ENCODE peak calls at places on chromosome 4, in six cellular contexts. L is suprapubic skin, G is mammary epithelial cell, V is A549, S is IMR-90, N is cardiac muscle cell. K is an unnamed sample.
A peak's percentile ranks its signal among the peaks of the same experiment; 100 is the strongest.

GRCh38 chr4:932713-933070 is 432 bp downstream of the TMEM175 start:
- DNase-seq in N (no peak), L (peak; percentile 69), G (no peak), V (no peak), S (peak; percentile 23), K (no peak)

GRCh38 chr4:31020363-31020762 is 300.2 kb downstream of the PCDH7 start:
- DNase-seq in V (no peak), S (no peak), L (no peak), N (no peak), G (no peak), K (no peak)

GRCh38 chr4:56757821-56758400 is 63.6 kb downstream of the SPINK2 start:
- DNase-seq in S (peak; percentile 94), V (peak; percentile 57), G (no peak), N (peak; percentile 65), L (no peak), K (peak; percentile 66)

GRCh38 chr4:2262944-2263250 is 988 bp upstream of the MXD4 start:
- DNase-seq in N (no peak), V (no peak), L (no peak), S (no peak), G (no peak), K (no peak)

GRCh38 chr4:153748378-153748777 is 11.4 kb downstream of the RNF175 start:
- DNase-seq in N (no peak), S (peak; percentile 38), L (no peak), V (no peak), G (peak; percentile 97), K (peak; percentile 76)

GRCh38 chr4:82898322-82899243 is 2.0 kb upstream of the THAP9 start:
- DNase-seq in G (peak; percentile 56), N (no peak), V (peak; percentile 59), L (no peak), S (peak; percentile 91), K (peak; percentile 33)

GRCh38 chr4:121799888-121800501 is 1.1 kb upstream of the EXOSC9 start:
- DNase-seq in G (no peak), V (no peak), L (no peak), S (no peak), N (no peak), K (no peak)

GRCh38 chr4:152265149-152265621 is 270.7 kb downstream of the FBXW7 start:
- DNase-seq in G (peak; percentile 90), N (no peak), L (no peak), S (peak; percentile 92), V (peak; percentile 52), K (peak; percentile 86)

GRCh38 chr4:124635331-124635730 is 77.2 kb downstream of the ANKRD50 start:
- DNase-seq in N (no peak), L (no peak), G (no peak), S (no peak), V (no peak), K (no peak)

GRCh38 chr4:153000068-153000420 is 63.9 kb downstream of the FHDC1 start:
- DNase-seq in L (no peak), V (no peak), G (no peak), N (no peak), S (no peak), K (no peak)

GRCh38 chr4:44121210-44121609 is 327.4 kb downstream of the KCTD8 start:
- DNase-seq in S (no peak), V (no peak), L (no peak), G (peak; percentile 2), N (no peak), K (no peak)

GRCh38 chr4:14178421-14178820 is 550.9 kb upstream of the BOD1L1 start:
- DNase-seq in L (no peak), V (peak; percentile 17), S (peak; percentile 57), N (no peak), G (peak; percentile 37), K (peak; percentile 20)

GRCh38 chr4:15506464-15506863 is 36.8 kb downstream of the CC2D2A start:
- DNase-seq in N (no peak), V (no peak), L (no peak), S (peak; percentile 82), G (no peak), K (peak; percentile 41)

GRCh38 chr4:55183926-55184599 is 58.7 kb upstream of the KDR start:
- DNase-seq in N (no peak), V (peak; percentile 53), L (no peak), G (peak; percentile 97), S (peak; percentile 97), K (peak; percentile 87)

GRCh38 chr4:2341261-2341841 is 77.1 kb downstream of the ZFYVE28 start:
- DNase-seq in V (no peak), G (no peak), L (peak; percentile 76), N (no peak), S (no peak), K (no peak)

GRCh38 chr4:165654556-165654955 is 218.5 kb upstream of the TLL1 start:
- DNase-seq in S (no peak), G (no peak), V (no peak), L (no peak), N (no peak), K (no peak)

GRCh38 chr4:151674804-151675290 is 86.0 kb downstream of the GATB start:
- DNase-seq in V (no peak), L (no peak), G (peak; percentile 69), N (peak; percentile 78), S (no peak), K (peak; percentile 49)

GRCh38 chr4:128286474-128287158 is 997 bp downstream of the PGRMC2 start:
- DNase-seq in S (peak; percentile 61), L (no peak), N (peak; percentile 46), G (peak; percentile 58), V (peak; percentile 53), K (no peak)

GRCh38 chr4:2591189-2591588 is 54.7 kb downstream of the FAM193A start:
- DNase-seq in S (peak; percentile 43), N (peak; percentile 65), V (no peak), G (no peak), L (no peak), K (no peak)

GRCh38 chr4:56910172-56910967 is 2.7 kb downstream of the REST start:
- DNase-seq in N (peak; percentile 18), G (no peak), L (no peak), V (no peak), S (no peak), K (no peak)

GRCh38 chr4:6492861-6493667 is 20.6 kb upstream of the PPP2R2C start:
- DNase-seq in N (no peak), V (no peak), L (peak; percentile 44), G (no peak), S (no peak), K (no peak)

GRCh38 chr4:33171873-33172550 is 2451.8 kb downstream of the PCDH7 start:
- DNase-seq in V (no peak), L (no peak), S (no peak), N (no peak), G (no peak), K (no peak)

GRCh38 chr4:40877081-40877480 is 127.3 kb downstream of the NSUN7 start:
- DNase-seq in N (no peak), V (no peak), S (no peak), L (no peak), G (no peak), K (no peak)
- H3K27ac ChIP-seq in N (no peak overlapping the region), V (no peak overlapping the region), S (no peak overlapping the region), L (no peak overlapping the region), G (no peak overlapping the region), K (no peak overlapping the region)

GRCh38 chr4:169650227-169650936 is 30.0 kb downstream of the CLCN3 start:
- DNase-seq in G (no peak), S (no peak), L (no peak), N (no peak), V (no peak), K (no peak)
- H3K27ac ChIP-seq in G (no peak overlapping the region), S (no peak overlapping the region), L (no peak overlapping the region), N (peak overlapping the region; percentile 91), V (no peak overlapping the region), K (no peak overlapping the region)

DNA sequence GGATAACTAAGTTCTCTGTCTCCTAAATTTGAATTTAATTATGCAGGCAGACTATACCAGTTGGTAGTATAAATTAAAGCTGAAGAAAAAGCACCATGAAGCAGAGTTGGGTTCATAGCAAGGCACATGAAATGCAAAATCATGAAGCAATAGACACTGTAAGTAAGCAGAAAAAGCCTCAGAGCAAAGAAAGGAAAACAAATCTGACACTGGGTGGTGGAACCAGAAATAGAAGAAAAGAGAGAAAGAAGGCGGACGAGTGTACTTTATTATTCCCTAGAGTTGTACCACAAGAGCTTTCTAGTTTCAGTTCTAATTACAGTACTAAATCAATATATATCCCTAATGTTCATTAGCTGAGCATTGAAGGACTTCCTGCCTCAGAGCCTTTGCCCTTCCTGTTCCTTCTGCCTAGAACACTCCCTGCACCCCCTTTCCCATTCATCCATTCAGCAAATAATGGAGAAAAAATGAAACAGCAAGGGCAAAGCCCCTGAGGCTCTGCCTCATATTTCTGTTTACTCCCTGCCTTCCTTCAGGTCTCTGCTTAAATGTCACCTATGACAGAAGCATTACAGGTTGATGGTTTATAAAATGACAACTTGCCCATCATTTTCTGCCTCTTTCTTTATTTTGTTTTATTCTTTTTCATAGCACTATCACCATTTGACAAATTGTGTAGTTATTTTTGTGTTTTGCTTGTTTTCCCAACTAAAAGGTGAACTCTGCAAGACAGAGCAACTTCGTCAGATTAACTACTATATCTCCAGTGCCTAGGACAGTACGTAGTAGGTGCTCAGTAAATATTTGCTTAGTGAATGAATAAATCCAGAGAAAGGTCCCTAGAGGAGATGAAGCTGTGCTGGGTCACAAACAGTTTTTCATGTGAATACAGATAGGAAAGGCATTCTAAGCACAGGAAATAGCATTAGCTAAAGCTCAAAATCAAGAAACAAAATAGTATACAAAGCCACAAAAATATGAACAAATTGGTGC is 154.0 kb upstream of the RASGEF1B start:
- DNase-seq in N (no peak), G (no peak), S (no peak), L (no peak), V (peak; percentile 26), K (no peak)
- H3K27ac ChIP-seq in N (no peak overlapping the region), G (no peak overlapping the region), S (no peak overlapping the region), L (no peak overlapping the region), V (no peak overlapping the region), K (no peak overlapping the region)

DNA sequence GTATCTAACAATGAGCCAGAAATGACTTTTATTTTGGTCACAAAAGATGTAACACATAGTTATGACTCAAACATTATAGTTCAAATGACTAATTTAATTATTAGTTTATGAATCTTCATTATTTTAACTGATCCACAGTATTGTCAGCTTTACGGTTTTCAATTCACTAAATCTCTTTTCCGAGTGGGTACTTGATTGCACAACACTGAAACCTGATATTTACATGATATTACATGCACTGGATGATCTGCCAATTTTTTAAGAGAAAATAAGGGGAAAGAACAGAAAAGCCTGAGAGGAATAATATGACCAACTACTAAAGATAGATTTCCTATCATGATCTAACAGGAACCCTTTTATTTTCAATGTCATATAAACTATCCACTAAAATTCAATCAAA is 1446.0 kb downstream of the FSTL5 start:
- DNase-seq in S (no peak), L (no peak), N (no peak), V (no peak), G (no peak), K (no peak)
- H3K27ac ChIP-seq in S (no peak overlapping the region), L (no peak overlapping the region), N (no peak overlapping the region), V (no peak overlapping the region), G (no peak overlapping the region), K (no peak overlapping the region)

DNA sequence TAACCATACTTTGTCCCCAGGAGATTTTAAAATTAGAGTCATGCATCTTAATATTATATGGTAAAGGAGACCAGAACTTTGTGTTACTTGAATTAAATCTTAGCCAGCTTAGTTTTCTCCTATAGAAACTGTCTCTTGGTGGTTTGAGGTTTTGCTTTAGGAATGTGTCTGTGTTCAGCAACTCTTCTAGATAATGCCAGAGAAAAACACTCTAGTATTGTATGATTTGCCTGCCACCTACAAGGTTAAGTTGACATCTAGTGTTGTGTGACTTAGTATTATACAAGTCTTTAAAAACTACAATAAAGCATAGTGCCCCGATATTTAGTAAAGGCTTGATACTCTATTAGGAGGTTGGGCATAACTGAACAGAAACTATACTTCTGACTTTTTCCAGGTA is 2.1 kb downstream of the UGT8 start:
- DNase-seq in L (no peak), N (no peak), S (no peak), G (no peak), V (no peak), K (no peak)
- H3K27ac ChIP-seq in L (no peak overlapping the region), N (no peak overlapping the region), S (no peak overlapping the region), G (no peak overlapping the region), V (no peak overlapping the region), K (no peak overlapping the region)